ENCODE peak calls at places on chromosomes 4 and X, in six cellular contexts. One of them, this sample, is unnamed.

GRCh38 chrX:71565634-71566033 is 12.6 kb upstream of the GCNA start:
- DNase-seq in retinal pigment epithelial cell: no peak
- DNase-seq in coronary artery: no peak
- DNase-seq in CD4-positive, alpha-beta T cell: no peak
- DNase-seq in BJ: no peak
- DNase-seq in A549: no peak
- DNase-seq in this sample: no peak

GRCh38 chr4:155745984-155746383 is 12.8 kb upstream of the GUCY1B1 start:
- DNase-seq in retinal pigment epithelial cell: peak
- DNase-seq in coronary artery: no peak
- DNase-seq in CD4-positive, alpha-beta T cell: no peak
- DNase-seq in BJ: no peak
- DNase-seq in A549: no peak
- DNase-seq in this sample: no peak

GRCh38 chrX:137926090-137926489 is 360.2 kb downstream of the ZIC3 start:
- DNase-seq in retinal pigment epithelial cell: no peak
- DNase-seq in coronary artery: no peak
- DNase-seq in CD4-positive, alpha-beta T cell: no peak
- DNase-seq in BJ: no peak
- DNase-seq in A549: peak
- DNase-seq in this sample: no peak

GRCh38 chr4:153792893-153793227 is 4.0 kb upstream of the SFRP2 start:
- DNase-seq in retinal pigment epithelial cell: no peak
- DNase-seq in coronary artery: no peak
- DNase-seq in CD4-positive, alpha-beta T cell: no peak
- DNase-seq in BJ: no peak
- DNase-seq in A549: no peak
- DNase-seq in this sample: no peak

GRCh38 chr4:8601556-8601955 is 9.0 kb downstream of the CPZ start:
- DNase-seq in retinal pigment epithelial cell: no peak
- DNase-seq in coronary artery: no peak
- DNase-seq in CD4-positive, alpha-beta T cell: no peak
- DNase-seq in BJ: no peak
- DNase-seq in A549: no peak
- DNase-seq in this sample: no peak

GRCh38 chr4:5746829-5747745 is 36.1 kb downstream of the EVC start:
- DNase-seq in retinal pigment epithelial cell: peak
- DNase-seq in coronary artery: peak
- DNase-seq in CD4-positive, alpha-beta T cell: no peak
- DNase-seq in BJ: no peak
- DNase-seq in A549: no peak
- DNase-seq in this sample: peak

GRCh38 chrX:12439396-12439795 is 301.1 kb downstream of the FRMPD4 start:
- DNase-seq in retinal pigment epithelial cell: no peak
- DNase-seq in coronary artery: no peak
- DNase-seq in CD4-positive, alpha-beta T cell: no peak
- DNase-seq in BJ: no peak
- DNase-seq in A549: no peak
- DNase-seq in this sample: no peak

GRCh38 chr4:2630556-2631273 is 94.3 kb downstream of the FAM193A start:
- DNase-seq in retinal pigment epithelial cell: no peak
- DNase-seq in coronary artery: no peak
- DNase-seq in CD4-positive, alpha-beta T cell: no peak
- DNase-seq in BJ: no peak
- DNase-seq in A549: no peak
- DNase-seq in this sample: no peak

GRCh38 chrX:39613508-39613921 is 484.2 kb downstream of the BCOR start:
- DNase-seq in retinal pigment epithelial cell: no peak
- DNase-seq in coronary artery: no peak
- DNase-seq in CD4-positive, alpha-beta T cell: no peak
- DNase-seq in BJ: no peak
- DNase-seq in A549: no peak
- DNase-seq in this sample: no peak

GRCh38 chrX:105221374-105221773 is 880 bp upstream of the TEX13A start:
- DNase-seq in retinal pigment epithelial cell: no peak
- DNase-seq in coronary artery: no peak
- DNase-seq in CD4-positive, alpha-beta T cell: no peak
- DNase-seq in BJ: no peak
- DNase-seq in A549: no peak
- DNase-seq in this sample: no peak

GRCh38 chr4:123891901-123892300 is 495.3 kb downstream of the SPRY1 start:
- DNase-seq in retinal pigment epithelial cell: no peak
- DNase-seq in coronary artery: no peak
- DNase-seq in CD4-positive, alpha-beta T cell: no peak
- DNase-seq in BJ: no peak
- DNase-seq in A549: no peak
- DNase-seq in this sample: no peak

GRCh38 chrX:133588827-133589226 is 173.5 kb upstream of the GPC4 start:
- DNase-seq in retinal pigment epithelial cell: no peak
- DNase-seq in coronary artery: no peak
- DNase-seq in CD4-positive, alpha-beta T cell: no peak
- DNase-seq in BJ: no peak
- DNase-seq in A549: no peak
- DNase-seq in this sample: no peak

GRCh38 chr4:138320856-138321255 is 78.7 kb upstream of the SLC7A11 start:
- DNase-seq in retinal pigment epithelial cell: no peak
- DNase-seq in coronary artery: no peak
- DNase-seq in CD4-positive, alpha-beta T cell: no peak
- DNase-seq in BJ: no peak
- DNase-seq in A549: no peak
- DNase-seq in this sample: no peak

GRCh38 chrX:41085883-41086626 is 810 bp downstream of the USP9X start:
- DNase-seq in retinal pigment epithelial cell: no peak
- DNase-seq in coronary artery: peak
- DNase-seq in CD4-positive, alpha-beta T cell: peak
- DNase-seq in BJ: no peak
- DNase-seq in A549: peak
- DNase-seq in this sample: no peak

GRCh38 chr4:104859601-104860000 is 287.1 kb upstream of the TET2 start:
- DNase-seq in retinal pigment epithelial cell: no peak
- DNase-seq in coronary artery: no peak
- DNase-seq in CD4-positive, alpha-beta T cell: no peak
- DNase-seq in BJ: no peak
- DNase-seq in A549: no peak
- DNase-seq in this sample: no peak

GRCh38 chr4:89939994-89940393 is 45.3 kb downstream of the MMRN1 start:
- DNase-seq in retinal pigment epithelial cell: peak
- DNase-seq in coronary artery: no peak
- DNase-seq in CD4-positive, alpha-beta T cell: no peak
- DNase-seq in BJ: no peak
- DNase-seq in A549: no peak
- DNase-seq in this sample: no peak

GRCh38 chr4:157804986-157805385 is 367.8 kb downstream of the GASK1B start:
- DNase-seq in retinal pigment epithelial cell: no peak
- DNase-seq in coronary artery: no peak
- DNase-seq in CD4-positive, alpha-beta T cell: no peak
- DNase-seq in BJ: no peak
- DNase-seq in A549: peak
- DNase-seq in this sample: no peak

GRCh38 chr4:175776217-175776616 is 35.8 kb downstream of the GPM6A start:
- DNase-seq in retinal pigment epithelial cell: no peak
- DNase-seq in coronary artery: no peak
- DNase-seq in CD4-positive, alpha-beta T cell: no peak
- DNase-seq in BJ: no peak
- DNase-seq in A549: no peak
- DNase-seq in this sample: no peak

GRCh38 chr4:77344784-77345183 is 187.8 kb downstream of the CCNG2 start:
- DNase-seq in retinal pigment epithelial cell: no peak
- DNase-seq in coronary artery: no peak
- DNase-seq in CD4-positive, alpha-beta T cell: no peak
- DNase-seq in BJ: no peak
- DNase-seq in A549: no peak
- DNase-seq in this sample: no peak

GRCh38 chr4:99998062-99998880 is 48.2 kb upstream of the H2AZ1 start:
- DNase-seq in retinal pigment epithelial cell: no peak
- DNase-seq in coronary artery: no peak
- DNase-seq in CD4-positive, alpha-beta T cell: no peak
- DNase-seq in BJ: peak
- DNase-seq in A549: peak
- DNase-seq in this sample: no peak

GRCh38 chrX:120653000-120653399 is 23.1 kb upstream of the C1GALT1C1 start:
- DNase-seq in retinal pigment epithelial cell: no peak
- DNase-seq in coronary artery: no peak
- DNase-seq in CD4-positive, alpha-beta T cell: no peak
- DNase-seq in BJ: no peak
- DNase-seq in A549: no peak
- DNase-seq in this sample: no peak

GRCh38 chr4:147839200-147839599 is 107.3 kb downstream of the ARHGAP10 start:
- DNase-seq in retinal pigment epithelial cell: peak
- DNase-seq in coronary artery: no peak
- DNase-seq in CD4-positive, alpha-beta T cell: no peak
- DNase-seq in BJ: no peak
- DNase-seq in A549: no peak
- DNase-seq in this sample: no peak

GRCh38 chr4:147837854-147838253 is 106.0 kb downstream of the ARHGAP10 start:
- DNase-seq in retinal pigment epithelial cell: no peak
- DNase-seq in coronary artery: no peak
- DNase-seq in CD4-positive, alpha-beta T cell: no peak
- DNase-seq in BJ: no peak
- DNase-seq in A549: no peak
- DNase-seq in this sample: no peak

GRCh38 chr4:147836807-147837206 is 104.9 kb downstream of the ARHGAP10 start:
- DNase-seq in retinal pigment epithelial cell: no peak
- DNase-seq in coronary artery: no peak
- DNase-seq in CD4-positive, alpha-beta T cell: no peak
- DNase-seq in BJ: no peak
- DNase-seq in A549: no peak
- DNase-seq in this sample: no peak

GRCh38 chr4:147839651-147840050 is 107.8 kb downstream of the ARHGAP10 start:
- DNase-seq in retinal pigment epithelial cell: peak
- DNase-seq in coronary artery: no peak
- DNase-seq in CD4-positive, alpha-beta T cell: no peak
- DNase-seq in BJ: no peak
- DNase-seq in A549: no peak
- DNase-seq in this sample: no peak

DNA sequence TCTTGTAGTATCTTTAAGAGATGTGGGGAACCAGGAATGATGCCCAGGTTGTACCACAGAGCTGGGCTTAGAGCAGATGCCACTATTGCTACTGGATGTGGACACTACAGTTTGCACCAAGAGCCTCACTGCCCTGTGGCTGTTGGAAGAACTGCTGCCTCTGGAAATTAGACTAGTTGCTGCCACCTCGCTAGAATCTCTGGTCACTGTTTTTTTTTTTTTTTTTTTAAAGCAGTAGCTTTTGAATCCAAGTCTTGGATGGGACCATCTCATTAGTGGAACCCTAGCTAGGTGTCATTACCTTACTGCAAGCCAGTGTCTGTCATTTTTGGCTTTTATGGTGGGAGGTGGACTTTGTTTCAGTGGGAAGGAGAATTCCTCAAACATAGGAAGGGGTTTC is 105.5 kb downstream of the ARHGAP10 start:
- DNase-seq in retinal pigment epithelial cell: no peak
- DNase-seq in coronary artery: no peak
- DNase-seq in CD4-positive, alpha-beta T cell: no peak
- DNase-seq in BJ: no peak
- DNase-seq in A549: peak
- DNase-seq in this sample: no peak
- TF ChIP-seq CTCF in retinal pigment epithelial cell: peak
- TF ChIP-seq CTCF in coronary artery: no peak
- TF ChIP-seq CTCF in CD4-positive, alpha-beta T cell: no peak
- TF ChIP-seq CTCF in BJ: peak
- TF ChIP-seq CTCF in A549: no peak
- TF ChIP-seq CTCF in this sample: peak

GRCh38 chr4:151646322-151646721 is 114.5 kb downstream of the GATB start:
- DNase-seq in retinal pigment epithelial cell: no peak
- DNase-seq in coronary artery: no peak
- DNase-seq in CD4-positive, alpha-beta T cell: no peak
- DNase-seq in BJ: no peak
- DNase-seq in A549: no peak
- DNase-seq in this sample: no peak
- TF ChIP-seq CTCF in retinal pigment epithelial cell: peak
- TF ChIP-seq CTCF in coronary artery: no peak
- TF ChIP-seq CTCF in CD4-positive, alpha-beta T cell: no peak
- TF ChIP-seq CTCF in BJ: no peak
- TF ChIP-seq CTCF in A549: no peak
- TF ChIP-seq CTCF in this sample: no peak

GRCh38 chr4:109233585-109233984 is 68.9 kb downstream of the COL25A1 start:
- DNase-seq in retinal pigment epithelial cell: peak
- DNase-seq in coronary artery: no peak
- DNase-seq in CD4-positive, alpha-beta T cell: no peak
- DNase-seq in BJ: no peak
- DNase-seq in A549: no peak
- DNase-seq in this sample: no peak

GRCh38 chr4:109243871-109244270 is 58.6 kb downstream of the COL25A1 start:
- DNase-seq in retinal pigment epithelial cell: no peak
- DNase-seq in coronary artery: no peak
- DNase-seq in CD4-positive, alpha-beta T cell: no peak
- DNase-seq in BJ: no peak
- DNase-seq in A549: no peak
- DNase-seq in this sample: no peak

GRCh38 chr4:109235683-109236082 is 66.8 kb downstream of the COL25A1 start:
- DNase-seq in retinal pigment epithelial cell: no peak
- DNase-seq in coronary artery: no peak
- DNase-seq in CD4-positive, alpha-beta T cell: no peak
- DNase-seq in BJ: no peak
- DNase-seq in A549: no peak
- DNase-seq in this sample: no peak

GRCh38 chr4:109234596-109234995 is 67.9 kb downstream of the COL25A1 start:
- DNase-seq in retinal pigment epithelial cell: no peak
- DNase-seq in coronary artery: no peak
- DNase-seq in CD4-positive, alpha-beta T cell: no peak
- DNase-seq in BJ: no peak
- DNase-seq in A549: no peak
- DNase-seq in this sample: no peak

DNA sequence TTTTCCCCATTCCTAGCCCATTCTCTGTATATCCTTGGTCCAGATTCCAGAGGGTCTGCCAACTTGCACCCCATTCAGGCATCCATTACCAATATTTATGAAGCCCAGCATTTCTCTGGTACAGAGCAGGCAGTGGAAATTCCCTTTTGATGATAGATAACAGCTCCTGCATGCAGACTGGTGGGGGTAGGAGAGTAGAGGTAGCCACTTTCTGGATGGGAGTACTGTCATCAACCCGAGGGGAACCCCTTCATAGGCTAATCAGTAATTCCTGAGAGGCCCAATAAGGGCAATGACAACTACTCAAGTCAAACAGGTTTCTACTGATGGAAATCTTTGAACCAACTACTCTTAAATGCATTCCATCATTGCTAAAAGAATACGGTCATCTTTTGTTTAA is 63.7 kb downstream of the COL25A1 start:
- DNase-seq in retinal pigment epithelial cell: no peak
- DNase-seq in coronary artery: no peak
- DNase-seq in CD4-positive, alpha-beta T cell: no peak
- DNase-seq in BJ: no peak
- DNase-seq in A549: no peak
- DNase-seq in this sample: no peak
- TF ChIP-seq CTCF in retinal pigment epithelial cell: no peak
- TF ChIP-seq CTCF in coronary artery: no peak
- TF ChIP-seq CTCF in CD4-positive, alpha-beta T cell: no peak
- TF ChIP-seq CTCF in BJ: no peak
- TF ChIP-seq CTCF in A549: no peak
- TF ChIP-seq CTCF in this sample: no peak

DNA sequence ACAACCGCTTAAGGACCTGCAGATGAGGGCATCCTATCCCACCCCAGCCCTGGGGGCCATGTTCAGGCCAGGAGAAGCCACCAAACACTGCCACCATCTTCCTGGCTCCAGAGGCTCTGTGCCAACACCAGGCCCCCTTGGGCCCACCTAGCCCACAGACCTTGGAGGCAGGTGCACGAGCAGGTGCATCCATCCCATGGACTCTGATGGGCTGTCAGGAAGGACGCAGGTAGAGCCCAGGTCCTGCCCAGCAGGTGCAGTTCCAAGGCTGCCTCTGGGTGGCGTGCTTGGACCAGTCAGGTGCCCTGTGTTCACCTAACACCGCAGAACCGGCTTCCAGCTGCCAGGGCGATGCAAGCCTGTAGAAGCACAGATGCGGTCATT is 22.8 kb upstream of the PDE6B start:
- DNase-seq in retinal pigment epithelial cell: no peak
- DNase-seq in coronary artery: no peak
- DNase-seq in CD4-positive, alpha-beta T cell: peak
- DNase-seq in BJ: no peak
- DNase-seq in A549: peak
- DNase-seq in this sample: peak
- TF ChIP-seq CTCF in retinal pigment epithelial cell: peak
- TF ChIP-seq CTCF in coronary artery: no peak
- TF ChIP-seq CTCF in CD4-positive, alpha-beta T cell: no peak
- TF ChIP-seq CTCF in BJ: peak
- TF ChIP-seq CTCF in A549: no peak
- TF ChIP-seq CTCF in this sample: no peak

This sample was measured in osteocyte.